ENCODE peak calls at places on chromosomes 5 and 9, in ten cellular contexts. O, A, J, L, C, R, T, V, P and D are unnamed samples.

GRCh38 chr9:69740872-69741505 is 18.8 kb downstream of the PTAR1 start:
- DNase-seq in O (no peak), A (no peak), J (no peak), L (no peak), C (no peak), R (no peak), T (no peak), V (no peak), P (no peak), D (no peak)

GRCh38 chr9:18396102-18396728 is 77.7 kb upstream of the ADAMTSL1 start:
- DNase-seq in O (peak; percentile 29), A (no peak), J (peak; percentile 4), L (no peak), C (no peak), R (no peak), T (no peak), V (peak; percentile 30), P (no peak), D (no peak)

GRCh38 chr5:173790836-173791546 is 97.2 kb upstream of the CPEB4 start:
- DNase-seq in O (no peak), A (no peak), J (no peak), L (no peak), C (no peak), R (no peak), T (no peak), V (no peak), P (no peak), D (no peak)

GRCh38 chr5:14685757-14686156 is 21.2 kb downstream of the OTULIN start:
- DNase-seq in O (peak; percentile 79), A (no peak), J (peak; percentile 79), L (peak; percentile 29), C (peak; percentile 49), R (no peak), T (no peak), V (peak; percentile 70), P (no peak), D (no peak)

GRCh38 chr9:134217431-134218210 is 53.3 kb upstream of the RNU6ATAC start:
- DNase-seq in O (peak; percentile 14), A (no peak), J (peak; percentile 41), L (no peak), C (no peak), R (no peak), T (peak; percentile 18), V (no peak), P (peak; percentile 5), D (no peak)

GRCh38 chr5:33379757-33380156 is 61.0 kb upstream of the TARS1 start:
- DNase-seq in O (peak; percentile 58), A (no peak), J (peak; percentile 37), L (no peak), C (no peak), R (no peak), T (no peak), V (no peak), P (no peak), D (no peak)

GRCh38 chr5:32753051-32753450 is 41.9 kb downstream of the NPR3 start:
- DNase-seq in O (no peak), A (peak; percentile 29), J (no peak), L (no peak), C (peak; percentile 20), R (no peak), T (no peak), V (no peak), P (no peak), D (no peak)

GRCh38 chr5:32275421-32275765 is 37.3 kb downstream of the MTMR12 start:
- DNase-seq in O (no peak), A (no peak), J (no peak), L (no peak), C (no peak), R (no peak), T (no peak), V (no peak), P (no peak), D (no peak)

GRCh38 chr9:111298831-111299603 is 31.0 kb downstream of the OR2K2 start:
- DNase-seq in O (peak; percentile 73), A (peak; percentile 34), J (peak; percentile 71), L (no peak), C (peak; percentile 59), R (no peak), T (no peak), V (peak; percentile 56), P (no peak), D (no peak)

GRCh38 chr9:5949103-5949699 is 58.5 kb downstream of the MLANA start:
- DNase-seq in O (peak; percentile 14), A (no peak), J (peak; percentile 51), L (no peak), C (peak; percentile 2), R (no peak), T (no peak), V (no peak), P (no peak), D (no peak)

GRCh38 chr5:32984851-32985250 is 273.7 kb downstream of the NPR3 start:
- DNase-seq in O (peak; percentile 73), A (peak; percentile 14), J (no peak), L (no peak), C (peak; percentile 37), R (no peak), T (no peak), V (peak; percentile 16), P (no peak), D (no peak)

GRCh38 chr9:123642291-123643278 is 286.6 kb downstream of the CRB2 start:
- DNase-seq in O (no peak), A (no peak), J (no peak), L (no peak), C (no peak), R (no peak), T (peak; percentile 67), V (peak; percentile 28), P (no peak), D (no peak)

DNA sequence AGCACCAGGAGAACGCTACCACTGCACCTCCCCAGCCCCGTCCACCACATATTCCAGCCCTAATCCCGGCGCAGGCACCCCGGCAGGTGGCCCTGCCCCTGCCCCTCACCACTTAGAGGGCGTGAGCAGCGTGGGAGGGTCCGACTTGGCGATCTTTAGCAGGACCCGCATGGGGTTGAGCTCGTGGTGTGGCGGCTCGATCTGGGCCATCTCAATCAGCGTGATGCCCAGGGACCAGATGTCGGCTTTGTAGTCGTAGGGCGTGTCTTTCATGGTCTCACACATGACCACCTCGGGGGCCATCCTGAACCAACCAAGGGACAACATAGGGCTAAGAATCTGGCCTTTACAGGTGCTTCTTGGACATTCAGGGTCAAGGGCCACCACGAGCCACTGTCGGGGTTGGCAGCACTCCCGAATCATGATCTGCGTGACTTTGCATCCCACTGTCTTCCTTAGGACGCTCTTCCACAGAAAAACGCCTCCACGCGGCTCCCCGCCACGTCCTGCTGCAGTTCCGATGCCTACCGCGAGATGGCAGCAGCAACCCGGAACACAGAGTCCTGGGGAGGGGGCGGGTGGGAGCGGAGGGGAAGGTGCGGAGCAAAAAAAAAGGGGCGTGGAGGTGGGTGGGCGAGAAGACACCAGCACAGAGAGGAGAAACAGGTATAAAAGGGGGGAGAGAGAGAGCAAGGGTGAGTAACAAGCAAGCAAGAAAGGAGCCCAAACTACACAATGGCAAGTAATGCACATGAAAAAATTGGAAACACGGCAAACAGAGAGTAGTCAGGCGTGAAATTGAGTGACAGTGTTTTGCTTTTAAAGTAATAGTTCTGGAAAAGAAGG is 81.3 kb downstream of the STK10 start:
- DNase-seq in O (peak; percentile 59), A (no peak), J (peak; percentile 48), L (peak; percentile 52), C (no peak), R (no peak), T (peak; percentile 75), V (no peak), P (peak; percentile 88), D (peak; percentile 87)
- TF ChIP-seq CTCF in O (peak; percentile 92), A (peak; percentile 89), J (peak; percentile 94), L (peak; percentile 98), C (peak; percentile 90), R (peak; percentile 100), T (peak; percentile 62), V (peak; percentile 95), P (peak; percentile 95), D (peak; percentile 87)

DNA sequence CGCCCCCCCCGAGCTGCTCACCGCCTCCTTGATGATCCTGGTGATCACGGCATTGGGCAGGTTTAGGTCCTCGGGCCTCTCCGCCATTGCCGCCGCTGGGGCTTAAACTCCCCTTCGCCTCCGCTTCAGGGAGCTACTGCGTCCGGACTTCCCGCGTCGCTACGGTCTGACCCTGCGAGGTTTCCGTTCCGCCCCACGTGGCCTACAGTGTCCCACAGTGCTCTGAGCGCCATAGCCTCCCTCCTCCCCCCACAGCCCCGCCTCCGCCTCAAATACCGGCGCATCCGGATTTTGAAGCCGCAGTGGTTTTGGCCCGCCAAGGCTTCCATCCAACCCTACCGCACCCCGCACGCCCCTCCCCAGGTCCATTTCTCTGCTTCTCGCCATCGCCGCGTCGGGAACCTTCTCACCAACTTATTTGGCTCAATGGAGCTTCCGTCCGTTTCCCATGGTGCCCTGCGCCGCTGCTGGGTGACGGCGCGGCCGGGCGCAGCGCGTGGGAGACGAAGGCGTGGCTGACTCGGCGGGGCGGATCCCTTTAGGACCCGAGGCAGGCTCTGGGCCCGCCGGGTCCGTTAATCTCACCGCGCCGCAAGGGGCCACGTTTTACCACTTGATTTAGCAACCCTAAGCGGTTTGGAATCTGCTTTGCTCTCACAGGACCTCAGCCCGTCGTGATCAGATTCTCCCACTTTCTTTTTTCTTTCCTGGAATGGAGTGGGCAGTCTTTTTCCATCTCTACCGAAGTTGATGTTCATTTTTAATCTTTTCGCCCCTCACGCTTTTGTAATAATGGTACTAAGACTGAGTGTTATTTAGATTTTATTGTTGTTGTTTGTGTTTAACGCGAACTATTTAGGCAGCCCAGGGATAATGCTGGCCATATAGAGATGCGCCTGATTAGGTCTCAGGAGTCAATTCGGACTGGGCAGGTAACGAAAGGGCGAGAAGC is at the start of the genes C9orf43 and POLE3:
- DNase-seq in O (peak; percentile 90), A (peak; percentile 59), J (peak; percentile 97), L (peak; percentile 92), C (peak; percentile 95), R (peak; percentile 86), T (peak; percentile 94), V (peak; percentile 96), P (peak; percentile 95), D (peak; percentile 83)
- TF ChIP-seq CTCF in O (no peak), A (no peak), J (no peak), L (no peak), C (no peak), R (no peak), T (peak; percentile 43), V (no peak), P (no peak), D (no peak)

GRCh38 chr9:36415822-36416515 is 15.9 kb upstream of the RNF38 start:
- DNase-seq in O (no peak), A (no peak), J (no peak), L (no peak), C (no peak), R (no peak), T (no peak), V (no peak), P (no peak), D (no peak)
- TF ChIP-seq CTCF in O (peak; percentile 19), A (no peak), J (no peak), L (no peak), C (no peak), R (no peak), T (no peak), V (no peak), P (no peak), D (no peak)

DNA sequence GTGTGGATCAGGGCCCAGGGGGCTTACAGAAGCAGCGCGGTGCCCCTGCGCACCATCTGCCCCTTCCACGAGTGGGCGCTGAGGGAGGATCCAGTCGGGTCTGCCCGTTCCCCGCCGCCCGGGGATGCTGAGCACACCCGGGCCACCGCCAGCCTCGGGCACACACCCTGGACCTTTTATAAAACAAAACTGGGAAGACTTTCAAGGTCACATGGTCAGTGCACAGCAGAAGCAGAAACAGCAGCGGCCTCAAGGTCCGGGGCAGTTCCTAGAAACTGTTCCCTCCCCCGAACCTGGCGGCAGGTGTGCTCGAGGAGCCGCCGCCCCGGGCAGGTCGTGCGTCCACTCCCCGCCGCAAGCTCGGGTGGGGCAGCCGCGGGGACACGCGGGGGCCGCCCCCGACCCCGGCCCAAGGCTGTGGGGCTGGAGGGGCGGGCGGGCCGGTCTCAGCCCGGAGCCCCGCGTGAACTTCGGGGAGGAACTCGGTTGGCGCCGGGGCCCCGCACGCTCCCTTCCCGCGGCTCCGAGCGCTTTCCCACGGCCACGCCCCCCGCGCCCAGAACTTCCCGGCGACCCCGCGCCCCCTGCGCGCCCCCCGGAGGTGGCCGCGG is 619 bp upstream of the PPP1R26 start:
- DNase-seq in O (peak; percentile 45), A (no peak), J (no peak), L (no peak), C (no peak), R (no peak), T (peak; percentile 51), V (no peak), P (no peak), D (peak; percentile 38)
- TF ChIP-seq CTCF in O (peak; percentile 42), A (peak; percentile 39), J (no peak), L (peak; percentile 16), C (no peak), R (peak; percentile 9), T (no peak), V (peak; percentile 39), P (no peak), D (peak; percentile 30)